ENCODE peak calls at places on chromosomes 2 and 18, in four cellular contexts. One of them, this sample, is unnamed.
A peak's percentile ranks its signal among the peaks of the same experiment; 100 is the strongest.

GRCh38 chr2:24121469-24121868 is 1.7 kb downstream of the PFN4 start:
- DNase-seq in germinal center: no peak
- DNase-seq in CMK: no peak
- DNase-seq in aorta: no peak
- DNase-seq in this sample: no peak

GRCh38 chr2:166373951-166374350 is 1.8 kb downstream of the SCN9A start:
- DNase-seq in germinal center: no peak
- DNase-seq in CMK: no peak
- DNase-seq in aorta: no peak
- DNase-seq in this sample: no peak

GRCh38 chr2:158968396-158969161 is at the start of gene TANC1:
- DNase-seq in germinal center: peak; percentile 51
- DNase-seq in CMK: peak; percentile 5
- DNase-seq in aorta: peak; percentile 97
- DNase-seq in this sample: peak; percentile 81

GRCh38 chr2:2662847-2663356 is 331.8 kb upstream of the MYT1L start:
- DNase-seq in germinal center: no peak
- DNase-seq in CMK: no peak
- DNase-seq in aorta: no peak
- DNase-seq in this sample: no peak

GRCh38 chr18:54590945-54591344 is at the start of gene DYNAP:
- DNase-seq in germinal center: no peak
- DNase-seq in CMK: no peak
- DNase-seq in aorta: no peak
- DNase-seq in this sample: no peak

GRCh38 chr18:10193446-10193845 is 261.0 kb upstream of the APCDD1 start:
- DNase-seq in germinal center: no peak
- DNase-seq in CMK: no peak
- DNase-seq in aorta: no peak
- DNase-seq in this sample: no peak

GRCh38 chr2:181319291-181319690 is 137.9 kb upstream of the ITGA4 start:
- DNase-seq in germinal center: no peak
- DNase-seq in CMK: no peak
- DNase-seq in aorta: no peak
- DNase-seq in this sample: no peak

GRCh38 chr18:27605107-27605834 is 420.2 kb upstream of the CHST9 start:
- DNase-seq in germinal center: peak; percentile 21
- DNase-seq in CMK: peak; percentile 14
- DNase-seq in aorta: no peak
- DNase-seq in this sample: no peak

GRCh38 chr18:59957957-59958356 is 58.2 kb downstream of the PMAIP1 start:
- DNase-seq in germinal center: no peak
- DNase-seq in CMK: peak; percentile 14
- DNase-seq in aorta: no peak
- DNase-seq in this sample: peak; percentile 10

GRCh38 chr18:14937271-14937670 is 189.3 kb downstream of the ANKRD30B start:
- DNase-seq in germinal center: no peak
- DNase-seq in CMK: no peak
- DNase-seq in aorta: no peak
- DNase-seq in this sample: peak; percentile 3

This sample was measured in stimulated activated CD4-positive, alpha-beta T cell treated with anti-CD3 and anti-CD28 coated beads, Interleukin-2, amount 100 ng/mL, for 24 hours.